ENCODE peak calls at places on chromosomes 6 and 20, in ten cellular contexts. One of them, this sample, is unnamed.

GRCh38 chr20:43438578-43439316 is 18.9 kb upstream of the SRSF6 start:
- DNase-seq in osteocyte: no peak
- DNase-seq in GM06990: peak
- DNase-seq in fibroblast of mammary gland: no peak
- DNase-seq in psoas muscle: no peak
- DNase-seq in heart left ventricle: no peak
- DNase-seq in breast epithelium: no peak
- DNase-seq in HFFc6: no peak
- DNase-seq in BJ: no peak
- DNase-seq in foreskin fibroblast: no peak
- DNase-seq in this sample: no peak

GRCh38 chr6:37501632-37502466 is 2.2 kb upstream of the CCDC167 start:
- DNase-seq in osteocyte: no peak
- DNase-seq in GM06990: no peak
- DNase-seq in fibroblast of mammary gland: no peak
- DNase-seq in psoas muscle: no peak
- DNase-seq in heart left ventricle: no peak
- DNase-seq in breast epithelium: no peak
- DNase-seq in HFFc6: no peak
- DNase-seq in BJ: no peak
- DNase-seq in foreskin fibroblast: no peak
- DNase-seq in this sample: no peak

GRCh38 chr20:25389858-25390537 is 637 bp downstream of the ABHD12 start:
- DNase-seq in osteocyte: no peak
- DNase-seq in GM06990: peak
- DNase-seq in fibroblast of mammary gland: no peak
- DNase-seq in psoas muscle: peak
- DNase-seq in heart left ventricle: peak
- DNase-seq in breast epithelium: no peak
- DNase-seq in HFFc6: no peak
- DNase-seq in BJ: no peak
- DNase-seq in foreskin fibroblast: peak
- DNase-seq in this sample: peak

GRCh38 chr6:133341607-133342158 is 100.5 kb downstream of the EYA4 start:
- DNase-seq in osteocyte: no peak
- DNase-seq in GM06990: no peak
- DNase-seq in fibroblast of mammary gland: no peak
- DNase-seq in psoas muscle: no peak
- DNase-seq in heart left ventricle: no peak
- DNase-seq in breast epithelium: no peak
- DNase-seq in HFFc6: no peak
- DNase-seq in BJ: peak
- DNase-seq in foreskin fibroblast: peak
- DNase-seq in this sample: no peak

GRCh38 chr6:100464162-100464851 is 414 bp downstream of the SIM1 start:
- DNase-seq in osteocyte: no peak
- DNase-seq in GM06990: no peak
- DNase-seq in fibroblast of mammary gland: no peak
- DNase-seq in psoas muscle: no peak
- DNase-seq in heart left ventricle: no peak
- DNase-seq in breast epithelium: no peak
- DNase-seq in HFFc6: no peak
- DNase-seq in BJ: no peak
- DNase-seq in foreskin fibroblast: peak
- DNase-seq in this sample: peak

GRCh38 chr6:104207635-104208034 is 652.1 kb downstream of the HACE1 start:
- DNase-seq in osteocyte: no peak
- DNase-seq in GM06990: no peak
- DNase-seq in fibroblast of mammary gland: no peak
- DNase-seq in psoas muscle: no peak
- DNase-seq in heart left ventricle: no peak
- DNase-seq in breast epithelium: no peak
- DNase-seq in HFFc6: no peak
- DNase-seq in BJ: no peak
- DNase-seq in foreskin fibroblast: no peak
- DNase-seq in this sample: no peak

GRCh38 chr20:44204156-44204831 is 6.3 kb downstream of the OSER1 start:
- DNase-seq in osteocyte: no peak
- DNase-seq in GM06990: no peak
- DNase-seq in fibroblast of mammary gland: peak
- DNase-seq in psoas muscle: no peak
- DNase-seq in heart left ventricle: no peak
- DNase-seq in breast epithelium: no peak
- DNase-seq in HFFc6: peak
- DNase-seq in BJ: peak
- DNase-seq in foreskin fibroblast: peak
- DNase-seq in this sample: no peak

GRCh38 chr20:2296545-2297351 is 947 bp downstream of the TGM3 start:
- DNase-seq in osteocyte: no peak
- DNase-seq in GM06990: no peak
- DNase-seq in fibroblast of mammary gland: no peak
- DNase-seq in psoas muscle: no peak
- DNase-seq in heart left ventricle: no peak
- DNase-seq in breast epithelium: no peak
- DNase-seq in HFFc6: no peak
- DNase-seq in BJ: no peak
- DNase-seq in foreskin fibroblast: no peak
- DNase-seq in this sample: no peak

GRCh38 chr20:52793339-52793963 is 178.7 kb upstream of the TSHZ2 start:
- DNase-seq in osteocyte: no peak
- DNase-seq in GM06990: no peak
- DNase-seq in fibroblast of mammary gland: no peak
- DNase-seq in psoas muscle: no peak
- DNase-seq in heart left ventricle: no peak
- DNase-seq in breast epithelium: no peak
- DNase-seq in HFFc6: no peak
- DNase-seq in BJ: no peak
- DNase-seq in foreskin fibroblast: no peak
- DNase-seq in this sample: no peak

GRCh38 chr6:149751239-149751638 is 1.7 kb downstream of the PCMT1 start:
- DNase-seq in osteocyte: no peak
- DNase-seq in GM06990: no peak
- DNase-seq in fibroblast of mammary gland: no peak
- DNase-seq in psoas muscle: no peak
- DNase-seq in heart left ventricle: no peak
- DNase-seq in breast epithelium: no peak
- DNase-seq in HFFc6: no peak
- DNase-seq in BJ: no peak
- DNase-seq in foreskin fibroblast: no peak
- DNase-seq in this sample: no peak

GRCh38 chr6:41747256-41748101 is at the start of gene PGC:
- DNase-seq in osteocyte: no peak
- DNase-seq in GM06990: no peak
- DNase-seq in fibroblast of mammary gland: no peak
- DNase-seq in psoas muscle: no peak
- DNase-seq in heart left ventricle: no peak
- DNase-seq in breast epithelium: no peak
- DNase-seq in HFFc6: no peak
- DNase-seq in BJ: no peak
- DNase-seq in foreskin fibroblast: no peak
- DNase-seq in this sample: no peak

GRCh38 chr6:105601541-105602174 is 198.8 kb upstream of the PREP start:
- DNase-seq in osteocyte: no peak
- DNase-seq in GM06990: peak
- DNase-seq in fibroblast of mammary gland: peak
- DNase-seq in psoas muscle: peak
- DNase-seq in heart left ventricle: peak
- DNase-seq in breast epithelium: peak
- DNase-seq in HFFc6: peak
- DNase-seq in BJ: peak
- DNase-seq in foreskin fibroblast: peak
- DNase-seq in this sample: no peak

GRCh38 chr6:165606740-165607008 is 56.4 kb downstream of the PDE10A start:
- DNase-seq in osteocyte: no peak
- DNase-seq in GM06990: no peak
- DNase-seq in fibroblast of mammary gland: no peak
- DNase-seq in psoas muscle: no peak
- DNase-seq in heart left ventricle: no peak
- DNase-seq in breast epithelium: no peak
- DNase-seq in HFFc6: no peak
- DNase-seq in BJ: no peak
- DNase-seq in foreskin fibroblast: no peak
- DNase-seq in this sample: no peak

GRCh38 chr6:98840385-98840784 is 6.0 kb downstream of the POU3F2 start:
- DNase-seq in osteocyte: no peak
- DNase-seq in GM06990: no peak
- DNase-seq in fibroblast of mammary gland: no peak
- DNase-seq in psoas muscle: no peak
- DNase-seq in heart left ventricle: no peak
- DNase-seq in breast epithelium: no peak
- DNase-seq in HFFc6: no peak
- DNase-seq in BJ: no peak
- DNase-seq in foreskin fibroblast: no peak
- DNase-seq in this sample: no peak

GRCh38 chr20:33018169-33018931 is 10.8 kb downstream of the BPIFB2 start:
- DNase-seq in osteocyte: no peak
- DNase-seq in GM06990: no peak
- DNase-seq in fibroblast of mammary gland: no peak
- DNase-seq in psoas muscle: no peak
- DNase-seq in heart left ventricle: no peak
- DNase-seq in breast epithelium: no peak
- DNase-seq in HFFc6: no peak
- DNase-seq in BJ: no peak
- DNase-seq in foreskin fibroblast: no peak
- DNase-seq in this sample: no peak

GRCh38 chr6:73985891-73986290 is 289.9 kb downstream of the CD109 start:
- DNase-seq in osteocyte: no peak
- DNase-seq in GM06990: no peak
- DNase-seq in fibroblast of mammary gland: peak
- DNase-seq in psoas muscle: no peak
- DNase-seq in heart left ventricle: no peak
- DNase-seq in breast epithelium: no peak
- DNase-seq in HFFc6: peak
- DNase-seq in BJ: peak
- DNase-seq in foreskin fibroblast: peak
- DNase-seq in this sample: no peak

GRCh38 chr6:119322715-119323350 is 26.7 kb downstream of the MAN1A1 start:
- DNase-seq in osteocyte: no peak
- DNase-seq in GM06990: no peak
- DNase-seq in fibroblast of mammary gland: no peak
- DNase-seq in psoas muscle: no peak
- DNase-seq in heart left ventricle: no peak
- DNase-seq in breast epithelium: no peak
- DNase-seq in HFFc6: no peak
- DNase-seq in BJ: no peak
- DNase-seq in foreskin fibroblast: no peak
- DNase-seq in this sample: no peak

GRCh38 chr6:44387346-44388134 is at the start of gene CDC5L:
- DNase-seq in osteocyte: peak
- DNase-seq in GM06990: peak
- DNase-seq in fibroblast of mammary gland: peak
- DNase-seq in psoas muscle: peak
- DNase-seq in heart left ventricle: peak
- DNase-seq in breast epithelium: peak
- DNase-seq in HFFc6: peak
- DNase-seq in BJ: peak
- DNase-seq in foreskin fibroblast: peak
- DNase-seq in this sample: peak
- TF ChIP-seq CTCF in osteocyte: no peak
- TF ChIP-seq CTCF in GM06990: no peak
- TF ChIP-seq CTCF in fibroblast of mammary gland: no peak
- TF ChIP-seq CTCF in psoas muscle: no peak
- TF ChIP-seq CTCF in heart left ventricle: no peak
- TF ChIP-seq CTCF in breast epithelium: no peak
- TF ChIP-seq CTCF in HFFc6: no peak
- TF ChIP-seq CTCF in BJ: no peak
- TF ChIP-seq CTCF in foreskin fibroblast: no peak
- TF ChIP-seq CTCF in this sample: no peak

GRCh38 chr20:42027746-42028268 is 409.6 kb upstream of the CHD6 start:
- DNase-seq in osteocyte: no peak
- DNase-seq in GM06990: no peak
- DNase-seq in fibroblast of mammary gland: no peak
- DNase-seq in psoas muscle: no peak
- DNase-seq in heart left ventricle: no peak
- DNase-seq in breast epithelium: no peak
- DNase-seq in HFFc6: no peak
- DNase-seq in BJ: no peak
- DNase-seq in foreskin fibroblast: no peak
- DNase-seq in this sample: no peak
- TF ChIP-seq CTCF in osteocyte: no peak
- TF ChIP-seq CTCF in GM06990: no peak
- TF ChIP-seq CTCF in fibroblast of mammary gland: no peak
- TF ChIP-seq CTCF in psoas muscle: no peak
- TF ChIP-seq CTCF in heart left ventricle: peak
- TF ChIP-seq CTCF in breast epithelium: no peak
- TF ChIP-seq CTCF in HFFc6: no peak
- TF ChIP-seq CTCF in BJ: no peak
- TF ChIP-seq CTCF in foreskin fibroblast: no peak
- TF ChIP-seq CTCF in this sample: no peak

DNA sequence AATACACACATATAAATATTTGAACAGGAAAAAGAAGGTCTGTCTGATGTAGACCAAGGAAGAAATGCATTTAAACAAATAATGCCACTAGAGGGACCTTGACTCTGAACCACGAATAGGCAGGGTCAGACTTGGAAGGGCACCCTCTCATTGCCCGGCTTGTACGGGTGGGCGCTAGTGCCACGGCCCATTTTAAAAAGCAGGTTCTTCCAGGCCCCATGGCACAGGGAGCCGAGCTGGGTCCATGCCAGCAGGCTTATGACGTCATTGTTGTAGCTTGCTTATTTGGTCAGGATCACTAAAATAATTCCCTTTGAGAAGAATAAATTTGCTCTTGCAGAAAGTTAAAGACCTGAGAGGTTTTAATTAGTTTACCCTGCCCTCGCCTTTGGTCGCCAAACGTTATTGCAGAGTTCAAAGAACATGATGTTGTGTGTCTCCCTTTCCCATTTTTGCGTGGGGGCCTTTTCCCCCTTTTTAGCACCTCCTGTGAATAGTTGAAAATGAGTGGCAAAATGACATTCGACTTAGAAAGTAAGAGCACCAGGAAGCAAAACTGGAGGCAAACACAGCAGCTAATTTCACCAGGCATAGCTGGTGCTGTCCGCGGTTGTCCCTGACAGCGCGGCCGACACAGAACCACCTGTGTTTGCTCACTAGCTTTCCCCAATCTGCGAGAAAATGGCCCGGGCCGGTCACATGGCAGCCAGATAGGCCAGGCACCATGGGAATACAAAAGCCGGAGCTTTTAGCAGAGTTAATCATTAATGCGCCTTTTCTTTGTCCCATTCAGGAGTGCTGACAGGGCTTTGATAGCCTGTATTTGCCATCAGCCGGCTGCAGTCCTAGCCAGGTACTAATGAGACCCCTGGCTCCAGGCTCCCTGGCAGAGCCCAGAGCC is 93.8 kb downstream of the FOXA2 start:
- DNase-seq in osteocyte: no peak
- DNase-seq in GM06990: no peak
- DNase-seq in fibroblast of mammary gland: peak
- DNase-seq in psoas muscle: no peak
- DNase-seq in heart left ventricle: no peak
- DNase-seq in breast epithelium: no peak
- DNase-seq in HFFc6: no peak
- DNase-seq in BJ: no peak
- DNase-seq in foreskin fibroblast: no peak
- DNase-seq in this sample: no peak
- TF ChIP-seq CTCF in osteocyte: no peak
- TF ChIP-seq CTCF in GM06990: no peak
- TF ChIP-seq CTCF in fibroblast of mammary gland: no peak
- TF ChIP-seq CTCF in psoas muscle: no peak
- TF ChIP-seq CTCF in heart left ventricle: no peak
- TF ChIP-seq CTCF in breast epithelium: no peak
- TF ChIP-seq CTCF in HFFc6: no peak
- TF ChIP-seq CTCF in BJ: no peak
- TF ChIP-seq CTCF in foreskin fibroblast: no peak
- TF ChIP-seq CTCF in this sample: peak

GRCh38 chr20:58155148-58155925 is 73.1 kb downstream of the ANKRD60 start:
- DNase-seq in osteocyte: no peak
- DNase-seq in GM06990: no peak
- DNase-seq in fibroblast of mammary gland: no peak
- DNase-seq in psoas muscle: no peak
- DNase-seq in heart left ventricle: no peak
- DNase-seq in breast epithelium: no peak
- DNase-seq in HFFc6: no peak
- DNase-seq in BJ: no peak
- DNase-seq in foreskin fibroblast: no peak
- DNase-seq in this sample: no peak
- TF ChIP-seq CTCF in osteocyte: no peak
- TF ChIP-seq CTCF in GM06990: peak
- TF ChIP-seq CTCF in fibroblast of mammary gland: no peak
- TF ChIP-seq CTCF in psoas muscle: no peak
- TF ChIP-seq CTCF in heart left ventricle: no peak
- TF ChIP-seq CTCF in breast epithelium: no peak
- TF ChIP-seq CTCF in HFFc6: no peak
- TF ChIP-seq CTCF in BJ: no peak
- TF ChIP-seq CTCF in foreskin fibroblast: no peak
- TF ChIP-seq CTCF in this sample: no peak

This sample was measured in endothelial cell.